ENCODE peak calls at places on chromosomes 3 and 15, in ten cellular contexts. J, E, T, Z, X, U, V, K, L and D are unnamed samples.

GRCh38 chr3:50627407-50628051 is 10.6 kb downstream of the MAPKAPK3 start:
- DNase-seq in L (peak; percentile 72), V (peak; percentile 78), K (no peak), J (no peak), Z (no peak), E (peak; percentile 35), T (peak; percentile 83), X (peak; percentile 90), U (peak; percentile 79), D (no peak)

GRCh38 chr3:69145688-69146087 is 23.3 kb upstream of the LMOD3 start:
- DNase-seq in K (no peak), J (no peak), Z (no peak), X (no peak), U (no peak), E (no peak), V (no peak), L (no peak), T (no peak), D (no peak)

GRCh38 chr15:94177112-94177511 is 54.2 kb upstream of the MCTP2 start:
- DNase-seq in E (no peak), T (no peak), U (no peak), K (no peak), Z (peak; percentile 53), V (peak; percentile 11), L (no peak), X (no peak), J (no peak), D (no peak)

GRCh38 chr3:194573680-194574437 is 59.4 kb downstream of the TMEM44 start:
- DNase-seq in U (peak; percentile 61), E (peak; percentile 76), V (peak; percentile 69), J (peak; percentile 20), T (peak; percentile 26), K (peak; percentile 20), L (peak; percentile 72), Z (no peak), X (no peak), D (no peak)

GRCh38 chr3:12342151-12342550 is 53.3 kb downstream of the PPARG start:
- DNase-seq in E (peak; percentile 68), K (no peak), J (no peak), X (no peak), V (no peak), Z (no peak), L (no peak), T (no peak), U (no peak), D (no peak)

GRCh38 chr3:171822707-171823106 is 12.4 kb upstream of the PLD1 start:
- DNase-seq in U (no peak), T (no peak), K (no peak), Z (peak; percentile 88), V (no peak), E (no peak), X (no peak), L (no peak), J (no peak), D (no peak)

GRCh38 chr3:184748219-184749135 is 36.6 kb upstream of the MAGEF1 start:
- DNase-seq in L (peak; percentile 9), X (no peak), K (no peak), V (peak; percentile 73), T (no peak), E (no peak), Z (no peak), U (peak; percentile 57), J (no peak), D (no peak)

GRCh38 chr15:100218411-100218810 is 123.4 kb downstream of the ADAMTS17 start:
- DNase-seq in K (no peak), U (no peak), J (no peak), L (no peak), T (no peak), X (no peak), Z (no peak), V (no peak), E (peak; percentile 25), D (no peak)

GRCh38 chr3:52231502-52232278 is 6.2 kb upstream of the TLR9 start:
- DNase-seq in J (peak; percentile 92), X (peak; percentile 75), K (peak; percentile 88), E (peak; percentile 65), V (peak; percentile 72), Z (no peak), L (peak; percentile 54), T (peak; percentile 86), U (peak; percentile 67), D (peak; percentile 77)

GRCh38 chr3:48233542-48233941 is 7.4 kb upstream of the ZNF589 start:
- DNase-seq in J (no peak), L (no peak), Z (no peak), U (no peak), E (no peak), K (no peak), X (no peak), T (no peak), V (no peak), D (no peak)

GRCh38 chr3:149815318-149815717 is 2.3 kb downstream of the RNF13 start:
- DNase-seq in V (no peak), K (no peak), E (no peak), J (no peak), T (no peak), X (no peak), U (no peak), L (no peak), Z (no peak), D (no peak)